ENCODE peak calls at places on chromosomes 6 and 20, in six cellular contexts. E is endothelial cell of umbilical vein, N is adipocyte, G is ovary, D is epithelial cell of esophagus, L is SK-N-MC. X is an unnamed sample.

GRCh38 chr20:38076548-38076947 is 43.0 kb downstream of the RPRD1B start:
- DNase-seq in E (no peak), N (no peak), G (no peak), D (no peak), L (no peak), X (no peak)

GRCh38 chr6:147260091-147260490 is 55.9 kb downstream of the STXBP5 start:
- DNase-seq in E (no peak), N (no peak), G (no peak), D (peak), L (no peak), X (no peak)

GRCh38 chr6:31971993-31972708 is at the start of gene DXO:
- DNase-seq in E (peak), N (peak), G (peak), D (peak), L (peak), X (peak)

GRCh38 chr6:31568537-31568961 is 3.5 kb upstream of the LTA start:
- DNase-seq in E (no peak), N (no peak), G (no peak), D (no peak), L (no peak), X (peak)

GRCh38 chr20:48574383-48574782 is 253.4 kb downstream of the PREX1 start:
- DNase-seq in E (no peak), N (no peak), G (no peak), D (no peak), L (no peak), X (no peak)

GRCh38 chr6:10221186-10221585 is 193.7 kb downstream of the TFAP2A start:
- DNase-seq in E (no peak), N (peak), G (no peak), D (no peak), L (no peak), X (no peak)

GRCh38 chr6:91298543-91299145 is 711.8 kb upstream of the MAP3K7 start:
- DNase-seq in E (no peak), N (no peak), G (no peak), D (no peak), L (no peak), X (no peak)

GRCh38 chr6:1848752-1849151 is 239.0 kb downstream of the FOXC1 start:
- DNase-seq in E (no peak), N (no peak), G (no peak), D (no peak), L (no peak), X (no peak)

GRCh38 chr6:15423286-15423957 is 177.6 kb downstream of the JARID2 start:
- DNase-seq in E (no peak), N (no peak), G (no peak), D (peak), L (no peak), X (no peak)

GRCh38 chr6:66735106-66735890 is 1028.3 kb upstream of the EYS start:
- DNase-seq in E (no peak), N (peak), G (no peak), D (no peak), L (no peak), X (no peak)

GRCh38 chr20:51347871-51348270 is 194.6 kb downstream of the NFATC2 start:
- DNase-seq in E (no peak), N (no peak), G (no peak), D (no peak), L (no peak), X (no peak)

GRCh38 chr20:54134445-54135220 is 39.2 kb downstream of the CYP24A1 start:
- DNase-seq in E (no peak), N (no peak), G (no peak), D (peak), L (no peak), X (no peak)

GRCh38 chr6:113860165-113860955 is 3.2 kb downstream of the MARCKS start:
- DNase-seq in E (peak), N (peak), G (peak), D (peak), L (no peak), X (no peak)

GRCh38 chr6:147548930-147549475 is 40.5 kb downstream of the SAMD5 start:
- DNase-seq in E (no peak), N (no peak), G (no peak), D (no peak), L (no peak), X (no peak)

DNA sequence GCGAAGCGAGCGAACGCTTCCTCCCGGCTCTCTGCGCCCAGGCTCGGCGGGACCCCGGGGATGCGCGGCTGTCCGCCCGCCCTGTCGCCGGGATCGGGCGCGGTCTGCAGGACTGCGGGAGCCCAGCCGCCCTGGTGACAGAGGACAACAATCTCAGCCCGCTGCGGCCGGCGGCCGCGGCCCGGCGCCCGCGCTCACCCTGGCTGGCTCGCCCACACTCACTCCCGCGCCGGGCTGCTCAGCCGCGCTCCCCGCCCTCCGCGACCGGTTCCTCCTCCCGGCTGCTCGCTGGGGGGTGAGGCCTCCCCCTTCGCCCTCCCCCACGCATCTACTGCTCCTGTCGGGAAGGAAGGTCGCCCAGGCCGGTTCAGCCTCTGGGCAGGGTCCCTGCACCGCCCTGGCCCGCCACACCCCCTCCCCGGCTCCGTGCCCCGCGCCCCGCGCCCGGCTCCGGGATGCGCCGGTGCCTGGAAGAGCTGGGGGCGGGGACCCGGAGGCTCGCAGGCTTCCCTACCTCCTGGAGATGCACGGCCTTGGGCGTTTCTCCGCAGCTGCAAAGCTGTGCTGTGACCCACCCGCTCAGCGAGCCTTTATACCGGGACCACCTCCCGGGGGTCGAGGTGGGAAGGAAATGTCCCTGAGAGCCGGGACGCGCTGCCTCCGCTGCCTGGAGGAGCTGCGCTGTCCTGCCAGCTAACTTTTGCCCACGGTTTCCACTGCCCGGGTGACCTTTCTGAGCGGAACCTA is at the start of gene SYNE1:
- DNase-seq in E (no peak), N (peak), G (peak), D (peak), L (no peak), X (no peak)
- H3K4me3 ChIP-seq in E (peak), N (peak), G (peak), D (peak), L (peak), X (peak)

DNA sequence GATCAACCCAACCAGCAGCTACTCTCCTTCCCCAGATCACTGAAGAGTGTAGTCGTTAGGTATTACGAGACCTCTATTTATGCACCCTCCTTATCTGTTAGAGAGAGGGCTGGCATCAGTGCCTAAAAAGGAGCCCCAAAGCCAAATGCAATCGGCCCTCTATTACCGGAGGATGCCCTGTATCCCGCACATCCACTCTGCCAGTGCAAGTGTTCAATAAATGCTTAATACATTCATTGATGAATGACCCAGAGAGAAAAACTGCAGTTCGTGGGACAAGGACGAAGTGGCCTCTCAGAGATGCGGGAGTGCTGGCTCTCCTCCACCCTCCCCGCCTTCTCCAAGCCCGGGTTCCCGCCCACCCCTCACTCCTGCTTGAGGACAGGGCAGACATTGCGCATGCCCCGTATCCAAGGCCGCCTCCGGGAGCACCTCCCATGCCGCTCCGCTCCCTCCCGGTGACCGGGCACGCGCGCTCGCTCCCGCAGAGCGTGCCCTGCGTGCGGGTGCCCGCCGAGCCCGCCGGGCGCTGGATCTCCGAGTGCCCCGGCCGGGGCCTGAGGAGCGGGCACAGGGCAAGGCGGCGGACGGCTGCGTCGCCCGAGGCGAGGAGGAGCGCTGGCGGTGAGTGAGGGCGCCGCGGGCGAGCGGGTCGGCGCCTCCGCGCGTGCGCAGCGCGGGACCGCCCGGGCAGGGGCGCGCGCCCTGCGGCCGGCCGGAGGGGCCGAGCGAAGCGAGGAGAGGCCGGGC is 27.2 kb upstream of the BTBD3 start:
- DNase-seq in E (peak), N (peak), G (peak), D (peak), L (peak), X (peak)
- H3K4me3 ChIP-seq in E (peak), N (peak), G (peak), D (peak), L (peak), X (no peak)

GRCh38 chr6:118748311-118749062 is 97.1 kb upstream of the CEP85L start:
- DNase-seq in E (peak), N (peak), G (peak), D (peak), L (no peak), X (no peak)

GRCh38 chr6:118750143-118750542 is 98.8 kb upstream of the CEP85L start:
- DNase-seq in E (no peak), N (no peak), G (no peak), D (no peak), L (no peak), X (no peak)

GRCh38 chr6:118755941-118756646 is 104.7 kb upstream of the CEP85L start:
- DNase-seq in E (no peak), N (no peak), G (no peak), D (no peak), L (no peak), X (no peak)

GRCh38 chr6:118751072-118751471 is 99.7 kb upstream of the CEP85L start:
- DNase-seq in E (no peak), N (no peak), G (no peak), D (no peak), L (no peak), X (no peak)

DNA sequence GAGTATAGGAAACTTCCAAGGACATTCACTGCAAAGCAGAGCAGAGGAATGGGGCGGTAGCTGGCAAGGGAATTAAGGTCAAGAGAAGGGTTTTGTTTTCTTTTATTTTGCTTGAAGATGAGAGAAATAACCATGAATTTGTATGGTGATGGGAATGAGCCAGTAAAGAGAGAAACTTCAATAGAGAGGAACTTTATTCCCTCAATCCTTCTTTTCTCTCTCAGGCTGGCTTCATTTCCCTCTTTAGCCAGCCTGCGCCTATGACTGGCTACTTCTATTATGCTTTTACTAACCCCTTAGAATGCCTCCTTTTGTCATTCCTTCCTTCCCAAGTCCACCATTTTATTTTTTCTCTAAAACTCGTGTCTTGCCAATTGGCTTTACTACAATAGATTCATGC is 101.4 kb upstream of the CEP85L start:
- DNase-seq in E (no peak), N (no peak), G (peak), D (no peak), L (no peak), X (no peak)
- H3K4me3 ChIP-seq in E (no peak), N (no peak), G (no peak), D (no peak), L (no peak), X (no peak)

GRCh38 chr6:3905853-3906190 is 56.6 kb downstream of the FAM50B start:
- DNase-seq in E (no peak), N (no peak), G (no peak), D (no peak), L (no peak), X (no peak)
- H3K4me3 ChIP-seq in E (no peak), N (no peak), G (no peak), D (no peak), L (no peak), X (no peak)

GRCh38 chr20:46311719-46312074 is 3.4 kb upstream of the CDH22 start:
- DNase-seq in E (no peak), N (no peak), G (no peak), D (no peak), L (no peak), X (no peak)
- H3K4me3 ChIP-seq in E (no peak), N (no peak), G (no peak), D (no peak), L (no peak), X (no peak)

DNA sequence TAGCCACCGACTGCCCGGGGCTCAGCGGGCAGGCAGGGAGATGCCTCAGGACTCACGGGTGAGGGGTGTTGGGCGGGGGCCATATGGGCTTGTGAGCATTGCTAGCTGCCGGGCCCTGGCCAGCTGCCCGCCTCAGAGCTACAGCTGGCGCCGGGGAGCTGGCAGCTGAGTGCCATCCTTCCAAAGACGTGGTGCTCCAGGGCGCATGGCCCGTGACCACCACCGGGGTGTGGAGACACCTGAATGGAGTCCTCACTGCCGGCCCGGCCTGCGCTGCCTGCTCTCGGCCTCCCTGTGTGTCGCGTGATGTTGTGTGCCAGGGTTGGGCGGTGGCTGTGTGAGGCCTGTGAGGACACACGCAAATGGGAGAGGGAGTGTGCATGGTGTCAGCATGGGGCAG is 10.6 kb upstream of the RBBP8NL start:
- DNase-seq in E (no peak), N (no peak), G (no peak), D (no peak), L (no peak), X (no peak)
- H3K4me3 ChIP-seq in E (no peak), N (no peak), G (no peak), D (no peak), L (no peak), X (no peak)

GRCh38 chr6:158808442-158808833 is 10.7 kb downstream of the EZR start:
- DNase-seq in E (no peak), N (no peak), G (no peak), D (peak), L (no peak), X (no peak)
- H3K4me3 ChIP-seq in E (no peak), N (no peak), G (no peak), D (no peak), L (no peak), X (no peak)

GRCh38 chr6:33417127-33417902 is 592 bp downstream of the CUTA start:
- DNase-seq in E (peak), N (peak), G (peak), D (peak), L (no peak), X (no peak)

GRCh38 chr6:33414592-33415271 is 3.2 kb downstream of the CUTA start:
- DNase-seq in E (no peak), N (peak), G (no peak), D (no peak), L (no peak), X (no peak)

GRCh38 chr6:33417903-33418689 is at the start of gene CUTA:
- DNase-seq in E (peak), N (peak), G (peak), D (peak), L (peak), X (peak)

GRCh38 chr6:33415831-33416230 is 2.1 kb downstream of the CUTA start:
- DNase-seq in E (no peak), N (no peak), G (no peak), D (no peak), L (no peak), X (no peak)

GRCh38 chr6:33416386-33417126 is 1.4 kb downstream of the CUTA start:
- DNase-seq in E (no peak), N (peak), G (no peak), D (no peak), L (no peak), X (no peak)
- H3K4me3 ChIP-seq in E (no peak), N (peak), G (peak), D (peak), L (peak), X (peak)

GRCh38 chr20:4725263-4725550 is 3.5 kb downstream of the PRND start:
- DNase-seq in E (no peak), N (no peak), G (no peak), D (no peak), L (no peak), X (no peak)

GRCh38 chr20:4724459-4725262 is 3.0 kb downstream of the PRND start:
- DNase-seq in E (no peak), N (no peak), G (no peak), D (no peak), L (no peak), X (no peak)

GRCh38 chr20:4728121-4728520 is 6.4 kb downstream of the PRND start:
- DNase-seq in E (no peak), N (peak), G (no peak), D (peak), L (no peak), X (no peak)

GRCh38 chr20:4729265-4729664 is 7.6 kb downstream of the PRND start:
- DNase-seq in E (no peak), N (no peak), G (no peak), D (peak), L (no peak), X (no peak)

DNA sequence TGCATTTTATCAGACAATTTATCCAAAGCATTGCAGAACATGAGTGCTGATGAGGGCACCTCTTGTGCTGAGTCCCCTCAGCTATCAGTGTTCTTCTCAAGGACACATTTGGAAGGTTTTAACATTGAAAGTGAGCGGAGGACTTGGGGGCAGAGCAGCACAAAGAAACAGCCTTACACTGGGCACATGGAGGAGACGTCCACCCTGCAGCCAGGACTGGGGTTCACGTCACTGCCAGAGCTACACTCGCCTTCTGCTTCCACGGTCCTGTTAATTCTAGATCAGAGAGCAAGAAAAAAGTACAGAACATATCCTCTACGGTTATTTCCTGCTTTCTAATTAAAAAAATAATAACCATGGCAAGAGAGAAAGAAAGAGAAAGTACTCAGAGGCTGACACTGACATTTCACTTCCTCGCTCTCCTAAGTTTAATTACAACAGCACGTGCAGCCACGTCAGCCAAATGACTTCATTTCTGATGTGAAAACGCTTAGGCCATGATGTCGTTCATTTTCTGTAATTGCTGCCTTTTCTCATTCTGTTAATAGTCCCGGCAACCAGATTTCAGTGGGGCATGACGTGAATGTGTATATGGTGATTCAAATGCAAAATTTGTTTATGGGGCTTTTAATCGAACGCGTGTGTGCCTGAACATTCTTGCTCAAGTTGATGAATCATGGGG is 5.1 kb downstream of the PRND start:
- DNase-seq in E (peak), N (peak), G (peak), D (peak), L (no peak), X (peak)
- H3K4me3 ChIP-seq in E (no peak), N (peak), G (peak), D (no peak), L (peak), X (no peak)

X was measured in CD4-positive, alpha-beta memory T cell.